ENCODE peak calls at places on chromosomes 7 and 10, in six cellular contexts. G is GM06990, W is fibroblast of the aortic adventitia, T is spleen, H is foreskin fibroblast, E is heart right ventricle. V is an unnamed sample.

GRCh38 chr7:46932656-46933424 is 649.1 kb downstream of the TNS3 start:
- DNase-seq in G (no peak), W (peak; percentile 100), T (no peak), H (peak; percentile 96), E (no peak), V (peak; percentile 99)

GRCh38 chr7:150830957-150831356 is 21.4 kb upstream of the AOC1 start:
- DNase-seq in G (no peak), W (no peak), T (no peak), H (no peak), E (no peak), V (no peak)

GRCh38 chr10:122795924-122796323 is 49.7 kb downstream of the CUZD1 start:
- DNase-seq in G (no peak), W (no peak), T (no peak), H (no peak), E (no peak), V (no peak)

GRCh38 chr10:87850742-87851205 is 12.6 kb downstream of the KLLN start:
- DNase-seq in G (no peak), W (peak; percentile 77), T (peak; percentile 71), H (peak; percentile 85), E (peak; percentile 24), V (peak; percentile 69)

GRCh38 chr7:130277763-130278643 is 11.3 kb downstream of the CPA2 start:
- DNase-seq in G (no peak), W (peak; percentile 79), T (no peak), H (peak; percentile 84), E (peak; percentile 38), V (peak; percentile 75)

GRCh38 chr7:134714791-134715190 is 64.6 kb upstream of the CALD1 start:
- DNase-seq in G (no peak), W (no peak), T (no peak), H (no peak), E (no peak), V (no peak)

GRCh38 chr10:30645340-30645827 is 15.8 kb upstream of the LYZL2 start:
- DNase-seq in G (no peak), W (peak; percentile 37), T (no peak), H (peak; percentile 61), E (peak; percentile 23), V (peak; percentile 32)

GRCh38 chr10:34789993-34790506 is 25.0 kb downstream of the PARD3 start:
- DNase-seq in G (no peak), W (peak; percentile 49), T (no peak), H (peak; percentile 10), E (no peak), V (peak; percentile 44)

GRCh38 chr7:105943486-105943885 is 19.6 kb upstream of the CDHR3 start:
- DNase-seq in G (no peak), W (no peak), T (no peak), H (peak; percentile 19), E (no peak), V (peak; percentile 26)

GRCh38 chr7:143901360-143901709 is 641 bp downstream of the TCAF1 start:
- DNase-seq in G (no peak), W (peak; percentile 66), T (peak; percentile 87), H (peak; percentile 67), E (peak; percentile 39), V (peak; percentile 54)

GRCh38 chr10:133009218-133009954 is 67.0 kb upstream of the CFAP46 start:
- DNase-seq in G (no peak), W (no peak), T (peak; percentile 90), H (no peak), E (peak; percentile 72), V (no peak)

GRCh38 chr10:112716924-112717348 is 233.1 kb upstream of the TCF7L2 start:
- DNase-seq in G (no peak), W (peak; percentile 76), T (no peak), H (peak; percentile 87), E (no peak), V (no peak)

GRCh38 chr7:28586736-28587135 is 174.4 kb downstream of the CREB5 start:
- DNase-seq in G (no peak), W (no peak), T (no peak), H (peak; percentile 31), E (no peak), V (no peak)

GRCh38 chr7:66807736-66808135 is 67.2 kb downstream of the RABGEF1 start:
- DNase-seq in G (no peak), W (no peak), T (peak; percentile 11), H (no peak), E (no peak), V (no peak)

GRCh38 chr10:104520653-104521052 is 120.4 kb upstream of the SORCS3 start:
- DNase-seq in G (no peak), W (no peak), T (no peak), H (no peak), E (no peak), V (no peak)

GRCh38 chr7:139094030-139094429 is 15.5 kb downstream of the ZC3HAV1 start:
- DNase-seq in G (no peak), W (no peak), T (no peak), H (no peak), E (no peak), V (no peak)

GRCh38 chr7:158303121-158303520 is 284.5 kb downstream of the PTPRN2 start:
- DNase-seq in G (no peak), W (no peak), T (no peak), H (no peak), E (no peak), V (no peak)

GRCh38 chr10:99711129-99711719 is 20.7 kb downstream of the COX15 start:
- DNase-seq in G (no peak), W (peak; percentile 87), T (no peak), H (peak; percentile 84), E (no peak), V (peak; percentile 79)

GRCh38 chr10:58587676-58588075 is 75.0 kb downstream of the BICC1 start:
- DNase-seq in G (no peak), W (no peak), T (no peak), H (peak; percentile 33), E (no peak), V (no peak)

GRCh38 chr10:58590152-58590551 is 77.5 kb downstream of the BICC1 start:
- DNase-seq in G (no peak), W (peak; percentile 98), T (no peak), H (peak; percentile 97), E (no peak), V (peak; percentile 98)

GRCh38 chr10:58590924-58591323 is 78.3 kb downstream of the BICC1 start:
- DNase-seq in G (no peak), W (peak; percentile 65), T (no peak), H (no peak), E (no peak), V (no peak)

GRCh38 chr10:58586282-58586681 is 73.6 kb downstream of the BICC1 start:
- DNase-seq in G (no peak), W (no peak), T (no peak), H (no peak), E (no peak), V (no peak)

GRCh38 chr10:58588673-58589265 is 76.1 kb downstream of the BICC1 start:
- DNase-seq in G (no peak), W (no peak), T (no peak), H (no peak), E (peak; percentile 21), V (no peak)
- TF ChIP-seq CTCF in G (no peak), W (peak; percentile 19), T (no peak), H (no peak), E (peak; percentile 16), V (no peak)

GRCh38 chr7:74338366-74339108 is 49.3 kb downstream of the CLIP2 start:
- DNase-seq in G (no peak), W (no peak), T (no peak), H (no peak), E (no peak), V (no peak)
- TF ChIP-seq CTCF in G (peak; percentile 4), W (no peak), T (no peak), H (no peak), E (no peak), V (no peak)

DNA sequence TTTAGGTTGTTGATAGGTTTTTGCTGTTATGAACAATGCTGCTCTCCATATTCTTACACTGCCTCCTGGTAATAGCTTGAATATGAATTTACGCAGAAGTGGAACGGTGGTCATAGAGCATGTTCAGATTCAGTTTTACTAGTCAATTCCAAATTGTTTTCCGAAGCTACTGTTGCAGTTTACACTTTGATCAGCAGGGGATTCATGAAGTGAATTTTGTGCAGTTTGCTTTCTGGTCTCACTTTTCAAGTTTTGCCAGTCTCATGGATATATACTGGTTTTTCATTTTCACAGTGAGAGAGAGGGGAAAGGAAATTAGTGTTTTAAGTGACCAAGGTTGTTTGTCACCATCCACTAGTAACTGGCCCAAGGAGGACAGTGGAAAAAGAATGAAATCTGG is 171.3 kb downstream of the PRKCQ start:
- DNase-seq in G (no peak), W (no peak), T (no peak), H (no peak), E (no peak), V (no peak)
- TF ChIP-seq CTCF in G (no peak), W (peak; percentile 25), T (no peak), H (peak; percentile 5), E (no peak), V (no peak)

GRCh38 chr10:13348216-13349017 is at the start of gene SEPHS1:
- DNase-seq in G (peak; percentile 90), W (peak; percentile 68), T (peak; percentile 93), H (peak; percentile 89), E (peak; percentile 74), V (peak; percentile 68)
- TF ChIP-seq CTCF in G (no peak), W (no peak), T (no peak), H (no peak), E (no peak), V (peak; percentile 9)

DNA sequence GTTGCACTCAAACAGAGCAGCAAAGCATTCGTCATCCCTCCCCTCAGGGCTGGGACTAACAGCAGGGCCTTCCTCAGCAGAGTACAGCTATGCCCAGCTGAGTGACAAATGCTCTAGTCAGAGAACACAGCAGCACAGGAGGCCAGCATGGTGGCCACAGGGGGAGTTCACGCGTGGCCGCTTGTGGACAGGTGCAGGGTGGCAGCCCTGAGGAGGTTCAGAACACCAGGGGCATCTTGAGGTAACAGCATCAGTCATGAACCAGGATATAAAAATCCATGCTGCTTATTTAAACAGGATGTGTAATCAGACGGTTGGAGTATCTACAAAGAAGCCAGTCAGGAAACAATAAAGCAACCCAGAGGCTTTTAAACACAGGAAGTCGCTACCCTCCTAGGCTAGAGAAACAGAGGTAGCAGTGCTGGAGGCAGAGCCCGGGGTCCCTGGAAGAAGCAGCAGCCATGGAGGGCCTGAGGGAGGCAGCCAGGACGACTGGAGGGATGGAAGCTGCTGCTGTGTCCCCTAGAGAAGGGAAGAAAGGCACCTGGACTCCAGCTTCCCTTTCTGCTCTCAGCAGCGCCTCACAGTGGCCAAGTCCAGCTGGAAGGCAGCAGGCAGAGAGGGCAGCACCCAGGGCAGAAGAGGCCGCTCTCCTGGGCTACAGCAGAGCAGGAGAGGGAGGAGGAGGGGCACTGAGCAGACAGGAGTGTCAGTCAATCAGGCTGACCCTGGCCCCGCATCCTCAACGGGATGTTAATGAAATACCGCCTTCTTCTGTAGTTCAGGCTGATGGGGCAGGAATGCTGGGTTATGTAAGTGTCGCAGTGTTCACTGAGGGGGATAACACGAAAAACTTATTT is 70.8 kb upstream of the UCN3 start:
- DNase-seq in G (peak; percentile 31), W (no peak), T (peak; percentile 87), H (peak; percentile 83), E (peak; percentile 69), V (peak; percentile 33)
- TF ChIP-seq CTCF in G (peak; percentile 66), W (peak; percentile 51), T (no peak), H (peak; percentile 58), E (peak; percentile 27), V (peak; percentile 55)

GRCh38 chr10:102812213-102812876 is 24.9 kb downstream of the CYP17A1 start:
- DNase-seq in G (no peak), W (no peak), T (peak; percentile 82), H (no peak), E (no peak), V (peak; percentile 45)
- TF ChIP-seq CTCF in G (no peak), W (no peak), T (no peak), H (no peak), E (no peak), V (no peak)